ENCODE peak calls at places on chromosomes 12 and 14, in six cellular contexts. X is pancreas, E is endodermal cell, W is psoas muscle, B is lung, J is OCI-LY7. R is an unnamed sample.

GRCh38 chr14:43981135-43981787 is 525.8 kb downstream of the FSCB start:
- DNase-seq in X (no peak), E (no peak), W (no peak), B (no peak), J (no peak), R (no peak)

GRCh38 chr14:51095854-51096823 is 1.2 kb upstream of the TRIM9 start:
- DNase-seq in X (peak), E (no peak), W (peak), B (no peak), J (no peak), R (no peak)

GRCh38 chr12:63918788-63919300 is 74.3 kb downstream of the SRGAP1 start:
- DNase-seq in X (no peak), E (no peak), W (no peak), B (no peak), J (no peak), R (no peak)

GRCh38 chr12:120873231-120873630 is 30.9 kb downstream of the SPPL3 start:
- DNase-seq in X (no peak), E (no peak), W (no peak), B (no peak), J (no peak), R (no peak)

GRCh38 chr12:102294568-102294967 is 96.9 kb upstream of the PMCH start:
- DNase-seq in X (no peak), E (no peak), W (no peak), B (no peak), J (no peak), R (no peak)

GRCh38 chr12:3030821-3031415 is 46.3 kb upstream of the TSPAN9 start:
- DNase-seq in X (no peak), E (peak), W (peak), B (no peak), J (no peak), R (no peak)

GRCh38 chr12:114982760-114983159 is 298.8 kb upstream of the TBX3 start:
- DNase-seq in X (no peak), E (no peak), W (no peak), B (no peak), J (no peak), R (no peak)

GRCh38 chr12:78293039-78293686 is 462.5 kb downstream of the NAV3 start:
- DNase-seq in X (no peak), E (no peak), W (no peak), B (no peak), J (no peak), R (no peak)

GRCh38 chr14:37591941-37592287 is 3.1 kb downstream of the FOXA1 start:
- DNase-seq in X (no peak), E (no peak), W (no peak), B (peak), J (no peak), R (peak)

GRCh38 chr12:5796171-5797091 is 148.6 kb downstream of the ANO2 start:
- DNase-seq in X (peak), E (peak), W (no peak), B (peak), J (peak), R (peak)

GRCh38 chr14:59484611-59485174 is 376 bp downstream of the JKAMP start:
- DNase-seq in X (no peak), E (no peak), W (no peak), B (no peak), J (no peak), R (no peak)

GRCh38 chr12:6140646-6141045 is 16.2 kb upstream of the VWF start:
- DNase-seq in X (no peak), E (no peak), W (no peak), B (no peak), J (no peak), R (no peak)

GRCh38 chr14:77791225-77791600 is 8.7 kb upstream of the ADCK1 start:
- DNase-seq in X (no peak), E (no peak), W (no peak), B (peak), J (no peak), R (no peak)

GRCh38 chr14:95045836-95046430 is 111.4 kb downstream of the DICER1 start:
- DNase-seq in X (no peak), E (peak), W (no peak), B (no peak), J (no peak), R (no peak)

GRCh38 chr12:91890742-91891141 is 254.9 kb downstream of the BTG1 start:
- DNase-seq in X (no peak), E (no peak), W (no peak), B (no peak), J (no peak), R (no peak)

GRCh38 chr12:68932701-68933563 is at the start of gene CPM:
- DNase-seq in X (peak), E (peak), W (peak), B (peak), J (peak), R (peak)

GRCh38 chr12:52074656-52075408 is 4.7 kb upstream of the SMIM41 start:
- DNase-seq in X (no peak), E (no peak), W (no peak), B (no peak), J (no peak), R (no peak)

GRCh38 chr12:59596232-59597143 is 659 bp downstream of the SLC16A7 start:
- DNase-seq in X (peak), E (peak), W (peak), B (peak), J (peak), R (peak)

GRCh38 chr12:60230103-60230502 is 634.3 kb downstream of the SLC16A7 start:
- DNase-seq in X (no peak), E (no peak), W (no peak), B (no peak), J (no peak), R (no peak)

GRCh38 chr12:127025545-127025944 is 1241.4 kb upstream of the TMEM132C start:
- DNase-seq in X (no peak), E (no peak), W (no peak), B (no peak), J (no peak), R (no peak)

GRCh38 chr12:52279683-52280318 is 5.4 kb downstream of the KRT86 start:
- DNase-seq in X (no peak), E (peak), W (no peak), B (no peak), J (no peak), R (no peak)

GRCh38 chr12:32448581-32448980 is 49.2 kb downstream of the FGD4 start:
- DNase-seq in X (no peak), E (peak), W (no peak), B (no peak), J (no peak), R (no peak)

GRCh38 chr14:59343585-59343984 is 121.6 kb downstream of the GPR135 start:
- DNase-seq in X (no peak), E (peak), W (no peak), B (no peak), J (no peak), R (no peak)

GRCh38 chr14:104601786-104602185 is 2.8 kb downstream of the TMEM179 start:
- DNase-seq in X (no peak), E (no peak), W (no peak), B (no peak), J (no peak), R (no peak)

GRCh38 chr14:94394594-94395305 is 6.3 kb upstream of the SERPINA1 start:
- DNase-seq in X (no peak), E (no peak), W (peak), B (peak), J (no peak), R (no peak)

GRCh38 chr12:10140001-10140400 is 10.0 kb upstream of the CLEC7A start:
- DNase-seq in X (no peak), E (peak), W (no peak), B (peak), J (peak), R (peak)

GRCh38 chr14:30355431-30355913 is 203.5 kb upstream of the G2E3 start:
- DNase-seq in X (no peak), E (peak), W (no peak), B (no peak), J (no peak), R (peak)

GRCh38 chr14:95226801-95227200 is 69.5 kb upstream of the DICER1 start:
- DNase-seq in X (no peak), E (no peak), W (no peak), B (no peak), J (no peak), R (no peak)

GRCh38 chr14:101476258-101476930 is 84.9 kb upstream of the DIO3 start:
- DNase-seq in X (peak), E (peak), W (no peak), B (no peak), J (no peak), R (no peak)

GRCh38 chr12:52521175-52521574 is 981 bp upstream of the KRT5 start:
- DNase-seq in X (peak), E (peak), W (no peak), B (peak), J (no peak), R (no peak)

GRCh38 chr12:44225128-44225527 is 389.2 kb downstream of the TMEM117 start:
- DNase-seq in X (no peak), E (no peak), W (no peak), B (no peak), J (no peak), R (no peak)
- TF ChIP-seq CTCF in X (no peak), E (no peak), W (no peak), B (no peak), J (no peak), R (no peak)

DNA sequence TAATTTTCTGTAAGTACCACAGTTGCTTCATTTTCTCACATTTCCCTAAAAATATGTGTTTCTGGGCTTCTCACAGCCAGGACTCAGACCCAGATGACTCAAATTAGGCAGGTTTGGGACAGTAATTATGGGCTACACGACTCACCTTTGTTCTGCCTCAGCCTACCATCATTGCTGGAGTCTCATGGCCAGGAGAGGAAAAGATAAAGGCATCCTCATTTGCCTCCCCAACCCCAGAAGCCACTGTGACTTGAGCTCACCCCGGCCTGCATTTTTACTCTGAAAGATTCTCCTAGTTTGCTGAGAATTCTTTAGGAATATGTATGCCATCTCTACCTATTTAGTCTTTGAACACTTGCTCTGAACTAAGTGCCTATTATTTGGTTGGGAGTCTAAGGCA is 207.8 kb downstream of the PAWR start:
- DNase-seq in X (no peak), E (peak), W (no peak), B (no peak), J (no peak), R (no peak)
- TF ChIP-seq CTCF in X (no peak), E (no peak), W (no peak), B (no peak), J (no peak), R (no peak)

GRCh38 chr12:130396667-130397066 is 59.0 kb downstream of the PIWIL1 start:
- DNase-seq in X (no peak), E (no peak), W (no peak), B (no peak), J (no peak), R (no peak)

GRCh38 chr12:130405332-130405731 is 67.6 kb downstream of the PIWIL1 start:
- DNase-seq in X (no peak), E (no peak), W (no peak), B (no peak), J (no peak), R (no peak)

GRCh38 chr12:130398089-130398848 is 60.6 kb downstream of the PIWIL1 start:
- DNase-seq in X (no peak), E (no peak), W (no peak), B (no peak), J (no peak), R (no peak)

DNA sequence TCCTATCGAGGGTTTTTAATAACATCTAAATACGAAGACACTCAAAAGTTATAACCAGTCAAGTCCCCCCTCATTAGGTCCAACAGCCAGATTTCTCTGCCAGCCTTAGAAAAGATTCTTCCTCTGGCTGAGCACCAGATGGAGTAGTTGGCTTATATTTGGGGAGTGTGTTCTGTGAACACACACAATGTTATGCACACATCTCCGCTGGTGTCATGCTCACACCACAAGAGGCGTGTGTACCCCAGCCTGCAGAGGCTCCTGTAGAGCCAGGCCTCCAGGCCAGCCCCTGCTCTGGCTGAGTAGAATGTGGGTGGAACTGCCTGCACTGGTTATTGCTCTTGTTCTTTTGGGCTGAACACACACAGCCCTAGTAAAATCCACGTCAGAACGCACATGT is 64.0 kb downstream of the PIWIL1 start:
- DNase-seq in X (no peak), E (peak), W (no peak), B (no peak), J (no peak), R (no peak)
- TF ChIP-seq CTCF in X (no peak), E (peak), W (no peak), B (no peak), J (no peak), R (no peak)

DNA sequence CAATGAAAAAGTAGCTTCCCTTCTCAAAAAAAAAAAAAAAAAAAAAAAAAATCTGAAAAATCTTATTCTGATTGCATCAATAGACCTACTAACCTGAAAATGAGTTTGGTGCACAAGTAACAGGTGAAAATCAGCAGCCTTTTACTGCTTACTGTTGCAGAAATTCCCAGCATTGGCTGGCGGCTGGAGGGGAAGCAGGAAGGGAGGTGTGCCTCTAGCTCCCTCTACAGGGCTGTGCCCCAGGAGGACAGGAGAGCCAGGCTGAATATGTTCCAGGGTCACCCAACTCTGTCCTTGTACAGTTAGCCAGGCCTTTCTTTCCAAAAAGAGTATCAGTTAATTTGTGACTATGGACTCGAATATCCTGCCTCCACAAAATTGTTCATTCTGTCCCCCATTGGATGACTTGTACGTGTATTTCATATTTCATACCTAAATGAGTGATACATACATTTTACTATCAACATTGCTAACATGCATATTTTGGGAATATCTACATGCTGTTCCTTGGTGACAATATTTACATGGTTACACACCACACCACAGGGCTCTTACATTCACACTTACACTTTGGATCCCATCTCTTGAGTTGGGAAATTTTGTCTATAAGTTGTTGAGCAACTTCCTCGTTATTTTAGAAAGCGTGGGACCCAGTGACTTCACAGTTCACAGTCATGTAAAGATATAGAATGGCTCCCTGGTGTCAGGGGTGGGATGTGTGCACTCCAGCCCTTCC is 124.8 kb downstream of the SAMD4A start:
- DNase-seq in X (peak), E (peak), W (peak), B (peak), J (peak), R (peak)
- TF ChIP-seq CTCF in X (peak), E (peak), W (peak), B (peak), J (peak), R (peak)